ENCODE peak calls at places on chromosomes 12 and 14, in six cellular contexts. K is left ventricle myocardium inferior; D is CD4-positive, CD25-positive, alpha-beta regulatory T cell; J is breast epithelium; X is mesendoderm; F is kidney. Y is an unnamed sample. For H3K4me1, the result is how much of the 10 kb centered on the place peaks cover.

GRCh38 chr12:67276469-67276868 is 7.3 kb downstream of the CAND1 start:
- DNase-seq in X (no peak), D (no peak), F (no peak), J (no peak), K (no peak), Y (no peak)

GRCh38 chr14:39491134-39491541 is 58.9 kb upstream of the FBXO33 start:
- DNase-seq in F (no peak), K (no peak), X (peak), D (no peak), J (no peak), Y (no peak)

GRCh38 chr12:102365365-102365764 is 115.0 kb downstream of the IGF1 start:
- DNase-seq in K (no peak), F (no peak), X (no peak), J (no peak), D (no peak), Y (no peak)

GRCh38 chr12:89135976-89136634 is 216.2 kb downstream of the DUSP6 start:
- DNase-seq in D (no peak), J (no peak), K (no peak), F (no peak), X (no peak), Y (no peak)

GRCh38 chr14:31410048-31410654 is 10.2 kb downstream of the HEATR5A start:
- DNase-seq in X (no peak), K (no peak), J (no peak), D (no peak), F (no peak), Y (no peak)

GRCh38 chr12:116528067-116528466 is 31.1 kb upstream of the MAP1LC3B2 start:
- DNase-seq in X (peak), D (no peak), F (no peak), K (no peak), J (no peak), Y (no peak)

GRCh38 chr14:64806202-64806861 is 73.4 kb downstream of the SPTB start:
- DNase-seq in D (no peak), K (no peak), J (no peak), X (no peak), F (no peak), Y (no peak)

GRCh38 chr14:68487805-68488590 is 304.9 kb downstream of the ZFP36L1 start:
- DNase-seq in J (no peak), D (no peak), X (no peak), K (no peak), F (no peak), Y (no peak)

GRCh38 chr12:81759215-81759991 is at the start of gene PPFIA2:
- DNase-seq in J (no peak), X (peak), K (peak), F (peak), D (no peak), Y (peak)

GRCh38 chr12:124967016-124967739 is 21.8 kb downstream of the DHX37 start:
- DNase-seq in F (no peak), D (no peak), J (no peak), X (no peak), K (no peak), Y (no peak)

GRCh38 chr12:131896811-131897270 is 2.4 kb downstream of the ULK1 start:
- DNase-seq in D (no peak), J (no peak), X (no peak), F (no peak), K (peak), Y (peak)

GRCh38 chr12:128612150-128612850 is 211.5 kb downstream of the SLC15A4 start:
- DNase-seq in D (no peak), K (no peak), X (no peak), F (no peak), J (no peak), Y (peak)

GRCh38 chr12:56338643-56339422 is at the start of gene IL23A:
- DNase-seq in X (no peak), K (no peak), F (no peak), J (no peak), D (peak), Y (no peak)

GRCh38 chr12:108594-108993 is 42.0 kb downstream of the IQSEC3 start:
- DNase-seq in D (no peak), J (no peak), K (peak), F (no peak), X (no peak), Y (peak)

GRCh38 chr14:76589246-76589645 is 172.0 kb upstream of the VASH1 start:
- DNase-seq in D (no peak), F (no peak), K (no peak), X (no peak), J (no peak), Y (no peak)

GRCh38 chr12:38998887-38999482 is 93.6 kb upstream of the CPNE8 start:
- DNase-seq in X (no peak), K (no peak), D (no peak), J (no peak), F (no peak), Y (no peak)

GRCh38 chr14:22226381-22226780 is 362.6 kb downstream of the DAD1 start:
- DNase-seq in F (no peak), J (no peak), X (peak), K (no peak), D (peak), Y (no peak)

GRCh38 chr14:50001999-50002925 is 109.4 kb downstream of the ARF6 start:
- DNase-seq in D (peak), K (no peak), F (peak), J (no peak), X (no peak), Y (no peak)

GRCh38 chr14:20603813-20604212 is 12.6 kb upstream of the RNASE12 start:
- DNase-seq in F (no peak), K (no peak), J (no peak), D (no peak), X (no peak), Y (no peak)

GRCh38 chr12:23684121-23684520 is 265.3 kb downstream of the SOX5 start:
- DNase-seq in F (no peak), D (no peak), K (no peak), J (no peak), X (no peak), Y (no peak)

GRCh38 chr14:57502581-57503254 is 9.1 kb upstream of the CCDC198 start:
- DNase-seq in K (peak), F (no peak), X (no peak), D (no peak), J (no peak), Y (peak)

GRCh38 chr12:105355752-105356151 is 25.3 kb downstream of the C12orf75 start:
- DNase-seq in J (no peak), D (no peak), K (no peak), F (no peak), X (no peak), Y (no peak)

GRCh38 chr14:99774526-99775307 is 18.5 kb upstream of the EML1 start:
- DNase-seq in X (no peak), D (no peak), K (peak), J (no peak), F (no peak), Y (peak)

GRCh38 chr14:55398679-55399078 is 13.0 kb downstream of the ATG14 start:
- DNase-seq in J (no peak), D (no peak), X (no peak), F (no peak), K (no peak), Y (no peak)

GRCh38 chr12:119181944-119182343 is 3.2 kb downstream of the HSPB8 start:
- DNase-seq in D (no peak), X (no peak), J (no peak), K (no peak), F (no peak), Y (no peak)

GRCh38 chr14:75467763-75468162 is 39.9 kb downstream of the JDP2 start:
- DNase-seq in F (peak), K (no peak), X (no peak), J (no peak), D (no peak), Y (no peak)

GRCh38 chr12:70068743-70069142 is 174.5 kb upstream of the CNOT2 start:
- DNase-seq in J (no peak), K (no peak), D (no peak), X (no peak), F (no peak), Y (no peak)

GRCh38 chr12:117076410-117077372 is 22.5 kb downstream of the TESC start:
- DNase-seq in D (no peak), X (peak), J (no peak), F (peak), K (no peak), Y (no peak)

GRCh38 chr14:63493246-63493645 is 49.9 kb downstream of the PPP2R5E start:
- DNase-seq in J (no peak), X (peak), K (no peak), F (no peak), D (no peak), Y (no peak)

GRCh38 chr14:57087841-57088240 is 180.9 kb downstream of the EXOC5 start:
- DNase-seq in F (no peak), D (no peak), X (no peak), K (no peak), J (no peak), Y (no peak)

GRCh38 chr12:99722690-99723486 is 75.3 kb downstream of the GARIN6 start:
- DNase-seq in F (no peak), J (no peak), X (peak), D (no peak), K (no peak), Y (no peak)

GRCh38 chr14:94907626-94908261 is 137.8 kb upstream of the GSC start:
- DNase-seq in D (no peak), X (no peak), J (no peak), F (no peak), K (no peak), Y (no peak)

GRCh38 chr14:70094106-70094505 is 94.6 kb downstream of the SLC8A3 start:
- DNase-seq in X (no peak), D (no peak), F (no peak), K (no peak), J (no peak), Y (no peak)

GRCh38 chr12:112792306-112792705 is 758 bp downstream of the RPH3A start:
- DNase-seq in J (no peak), K (no peak), X (no peak), D (no peak), F (no peak), Y (no peak)

GRCh38 chr14:63840981-63841380 is 11.8 kb upstream of the SYNE2 start:
- DNase-seq in K (no peak), F (no peak), J (no peak), D (peak), X (peak), Y (no peak)

GRCh38 chr14:28773917-28774691 is 7.5 kb downstream of the FOXG1 start:
- DNase-seq in J (no peak), F (no peak), D (no peak), X (peak), K (no peak), Y (no peak)

GRCh38 chr14:53948181-53948884 is 8.3 kb downstream of the BMP4 start:
- DNase-seq in K (no peak), D (no peak), X (no peak), F (no peak), J (no peak), Y (no peak)

GRCh38 chr14:53946404-53947400 is 9.9 kb downstream of the BMP4 start:
- DNase-seq in K (no peak), D (no peak), X (peak), F (peak), J (no peak), Y (no peak)

GRCh38 chr14:53946071-53946403 is 10.6 kb downstream of the BMP4 start:
- DNase-seq in F (no peak), D (no peak), J (no peak), K (no peak), X (no peak), Y (no peak)

GRCh38 chr14:53949201-53949600 is 7.4 kb downstream of the BMP4 start:
- DNase-seq in X (no peak), F (no peak), D (no peak), K (no peak), J (no peak), Y (no peak)

GRCh38 chr14:53947452-53948180 is 9.0 kb downstream of the BMP4 start:
- DNase-seq in K (no peak), F (no peak), X (no peak), J (no peak), D (no peak), Y (no peak)
- H3K4me1 ChIP-seq in K (under half), F (under half), X (under half), J (under half), D (under half), Y (under half)

GRCh38 chr12:68490476-68490875 is 120.2 kb upstream of the RAP1B start:
- DNase-seq in J (no peak), K (no peak), D (no peak), F (no peak), X (no peak), Y (no peak)
- H3K27ac ChIP-seq in J (no peak), K (no peak), D (no peak), F (no peak), X (no peak), Y (no peak)

GRCh38 chr12:108691995-108692808 is 39.1 kb downstream of the CORO1C start:
- DNase-seq in X (peak), D (no peak), K (peak), J (no peak), F (no peak), Y (no peak)
- H3K4me1 ChIP-seq in X (under half), D (under half), K (half or more), J (under half), F (under half), Y (under half)

GRCh38 chr14:105015242-105015641 is 5.6 kb downstream of the CDCA4 start:
- DNase-seq in J (no peak), K (no peak), D (no peak), F (no peak), X (peak), Y (no peak)
- H3K27ac ChIP-seq in J (no peak), K (no peak), D (peak), F (no peak), X (no peak), Y (no peak)

GRCh38 chr14:103101257-103101963 is 6.9 kb downstream of the EXOC3L4 start:
- DNase-seq in D (no peak), X (no peak), J (no peak), F (peak), K (no peak), Y (peak)
- H3K4me1 ChIP-seq in D (under half), X (under half), J (under half), F (under half), K (under half), Y (under half)

DNA sequence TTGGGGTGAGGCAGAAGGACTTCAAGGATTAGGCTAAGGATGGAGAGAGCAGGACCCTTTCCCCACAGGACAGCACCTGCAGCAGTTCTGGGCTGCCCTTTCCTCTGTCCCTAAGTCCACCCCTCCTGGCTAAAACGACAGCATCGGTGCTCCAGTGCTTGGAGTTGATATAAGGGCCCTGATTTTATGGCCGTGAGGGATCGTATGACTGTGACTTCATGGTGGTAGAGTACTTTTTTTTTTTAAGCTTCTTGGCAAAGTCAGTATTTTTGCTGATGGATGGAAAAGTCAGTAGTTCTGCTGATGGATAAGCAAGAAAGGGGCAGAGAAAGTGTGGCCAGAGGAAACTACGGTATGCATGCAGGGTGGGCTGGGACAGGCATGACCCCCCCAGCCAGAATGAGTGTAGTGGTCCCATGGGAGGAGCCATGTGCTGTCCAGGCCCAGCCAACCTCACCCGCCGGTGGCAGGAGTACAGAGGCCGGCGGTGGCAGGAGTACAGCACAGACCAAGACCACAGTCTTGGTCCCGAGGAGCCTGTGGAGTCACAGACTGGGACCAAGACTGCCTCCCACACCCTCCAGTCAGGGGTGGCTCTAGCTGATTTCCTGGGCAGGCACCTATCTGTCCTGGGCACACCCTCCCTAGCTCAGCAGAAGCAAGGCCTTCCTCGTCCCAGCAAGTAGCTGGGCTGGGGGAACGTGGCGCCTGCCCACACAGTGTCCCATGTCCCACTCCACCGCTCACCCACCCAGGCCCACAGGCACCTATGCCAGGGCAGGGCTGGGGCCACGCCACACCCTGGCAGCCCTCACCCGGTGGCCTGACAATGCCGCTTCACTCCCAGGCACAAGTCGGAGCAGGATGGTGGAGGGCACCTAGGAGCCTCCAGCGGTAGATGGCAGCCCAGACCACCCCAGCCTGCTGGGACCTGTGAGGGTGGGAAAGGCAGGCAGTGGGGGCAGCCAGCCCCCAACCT is 46.3 kb downstream of the CCDC88C start:
- DNase-seq in F (no peak), J (no peak), K (no peak), D (no peak), X (no peak), Y (no peak)
- H3K27ac ChIP-seq in F (no peak), J (no peak), K (no peak), D (peak), X (no peak), Y (no peak)